ENCODE peak calls at places on chromosomes 3 and 15, in five cellular contexts. Z, C, H, W and P are unnamed samples.
A peak's percentile ranks its signal among the peaks of the same experiment; 100 is the strongest.

GRCh38 chr15:72751751-72752455 is 31.7 kb downstream of the ADPGK start:
- DNase-seq in Z (no peak), C (no peak), H (no peak), W (no peak), P (no peak)

GRCh38 chr3:63662500-63662899 is 10.0 kb downstream of the SNTN start:
- DNase-seq in Z (no peak), C (no peak), H (no peak), W (no peak), P (no peak)

GRCh38 chr15:59313703-59314332 is 58.9 kb downstream of the MYO1E start:
- DNase-seq in Z (peak; percentile 83), C (no peak), H (peak; percentile 80), W (no peak), P (no peak)

GRCh38 chr3:174363256-174363655 is 495.9 kb upstream of the NAALADL2 start:
- DNase-seq in Z (no peak), C (no peak), H (no peak), W (no peak), P (no peak)

GRCh38 chr3:186514296-186515002 is 29.7 kb downstream of the CRYGS start:
- DNase-seq in Z (no peak), C (no peak), H (no peak), W (no peak), P (no peak)

GRCh38 chr3:124149081-124149480 is 157.2 kb upstream of the ROPN1 start:
- DNase-seq in Z (no peak), C (no peak), H (no peak), W (no peak), P (no peak)

GRCh38 chr15:58770519-58770856 is 614 bp upstream of the MINDY2 start:
- DNase-seq in Z (no peak), C (no peak), H (no peak), W (no peak), P (no peak)

GRCh38 chr3:10926831-10927521 is 65.6 kb upstream of the SLC6A1 start:
- DNase-seq in Z (no peak), C (no peak), H (peak; percentile 51), W (no peak), P (no peak)

GRCh38 chr15:40297356-40297755 is 10.4 kb downstream of the PLCB2 start:
- DNase-seq in Z (no peak), C (no peak), H (peak; percentile 38), W (no peak), P (no peak)

GRCh38 chr15:29670945-29671307 is 151.3 kb downstream of the TJP1 start:
- DNase-seq in Z (no peak), C (no peak), H (no peak), W (no peak), P (no peak)

GRCh38 chr3:101081990-101082389 is 88.8 kb upstream of the ABI3BP start:
- DNase-seq in Z (no peak), C (no peak), H (no peak), W (no peak), P (no peak)

GRCh38 chr3:72694398-72694797 is 153.8 kb downstream of the SHQ1 start:
- DNase-seq in Z (no peak), C (no peak), H (no peak), W (no peak), P (no peak)

GRCh38 chr3:149271669-149272068 is 50.0 kb upstream of the CP start:
- DNase-seq in Z (no peak), C (no peak), H (no peak), W (no peak), P (no peak)

GRCh38 chr15:83971967-83972366 is 263.6 kb upstream of the GOLGA6L4 start:
- DNase-seq in Z (no peak), C (no peak), H (no peak), W (no peak), P (no peak)

GRCh38 chr15:101542306-101543025 is 53.0 kb upstream of the PCSK6 start:
- DNase-seq in Z (no peak), C (no peak), H (peak; percentile 89), W (no peak), P (no peak)

GRCh38 chr3:161557751-161558150 is 61.1 kb downstream of the OTOL1 start:
- DNase-seq in Z (no peak), C (no peak), H (no peak), W (no peak), P (no peak)

GRCh38 chr3:87410110-87410509 is 133.7 kb upstream of the POU1F1 start:
- DNase-seq in Z (no peak), C (no peak), H (no peak), W (no peak), P (no peak)

GRCh38 chr3:133162906-133163305 is 124.7 kb downstream of the TMEM108 start:
- DNase-seq in Z (no peak), C (no peak), H (no peak), W (no peak), P (no peak)

GRCh38 chr3:42608586-42608985 is 8.1 kb downstream of the NKTR start:
- DNase-seq in Z (no peak), C (no peak), H (no peak), W (no peak), P (no peak)

GRCh38 chr3:30686176-30686575 is 79.8 kb downstream of the TGFBR2 start:
- DNase-seq in Z (no peak), C (no peak), H (no peak), W (no peak), P (no peak)

GRCh38 chr3:94115482-94115881 is 52.6 kb downstream of the NSUN3 start:
- DNase-seq in Z (no peak), C (no peak), H (no peak), W (no peak), P (no peak)

GRCh38 chr3:165393458-165393857 is 197.3 kb upstream of the SLITRK3 start:
- DNase-seq in Z (no peak), C (no peak), H (no peak), W (no peak), P (no peak)

GRCh38 chr3:57951106-57951882 is 56.9 kb upstream of the FLNB start:
- DNase-seq in Z (peak; percentile 68), C (no peak), H (peak; percentile 24), W (no peak), P (peak; percentile 93)

GRCh38 chr15:101000271-101000681 is 81.1 kb downstream of the LRRK1 start:
- DNase-seq in Z (no peak), C (no peak), H (no peak), W (no peak), P (peak; percentile 42)

GRCh38 chr15:41810651-41811431 is 17.1 kb upstream of the JMJD7 start:
- DNase-seq in Z (no peak), C (no peak), H (no peak), W (no peak), P (no peak)

GRCh38 chr15:90675464-90675863 is 41.7 kb upstream of the BLM start:
- DNase-seq in Z (no peak), C (no peak), H (no peak), W (no peak), P (no peak)

GRCh38 chr3:119230071-119230470 is 10.6 kb downstream of the B4GALT4 start:
- DNase-seq in Z (no peak), C (no peak), H (no peak), W (no peak), P (no peak)

GRCh38 chr3:105876745-105877624 is 8.2 kb upstream of the CBLB start:
- DNase-seq in Z (no peak), C (peak; percentile 17), H (no peak), W (no peak), P (no peak)

GRCh38 chr3:13535905-13536304 is 13.0 kb upstream of the FBLN2 start:
- DNase-seq in Z (peak; percentile 39), C (no peak), H (peak; percentile 50), W (no peak), P (no peak)

GRCh38 chr15:83904107-83904720 is 250.3 kb downstream of the ADAMTSL3 start:
- DNase-seq in Z (no peak), C (no peak), H (no peak), W (no peak), P (no peak)

GRCh38 chr3:132343018-132343612 is 25.9 kb downstream of the ACP3 start:
- DNase-seq in Z (no peak), C (no peak), H (no peak), W (no peak), P (no peak)

GRCh38 chr3:174303911-174304541 is 555.1 kb upstream of the NAALADL2 start:
- DNase-seq in Z (no peak), C (no peak), H (no peak), W (no peak), P (no peak)

GRCh38 chr3:98782826-98783500 is 19.8 kb downstream of the ST3GAL6 start:
- DNase-seq in Z (no peak), C (no peak), H (no peak), W (no peak), P (no peak)

GRCh38 chr15:78767331-78767951 is 43.8 kb downstream of the ADAMTS7 start:
- DNase-seq in Z (peak; percentile 78), C (no peak), H (peak; percentile 66), W (no peak), P (no peak)

GRCh38 chr3:83034806-83035703 is 1273.6 kb upstream of the GBE1 start:
- DNase-seq in Z (peak; percentile 59), C (no peak), H (peak; percentile 67), W (no peak), P (no peak)

GRCh38 chr15:100768501-100768931 is 111.1 kb upstream of the ALDH1A3 start:
- DNase-seq in Z (no peak), C (no peak), H (no peak), W (no peak), P (peak; percentile 42)

GRCh38 chr15:57334257-57334656 is 42.0 kb upstream of the CGNL1 start:
- DNase-seq in Z (no peak), C (no peak), H (no peak), W (no peak), P (no peak)
- H3K27ac ChIP-seq in Z (peak overlapping the region; percentile 8), C (no peak overlapping the region), H (no peak overlapping the region), W (no peak overlapping the region), P (no peak overlapping the region)

GRCh38 chr3:67653425-67654098 is 850 bp downstream of the SUCLG2 start:
- DNase-seq in Z (no peak), C (no peak), H (no peak), W (no peak), P (no peak)
- H3K4me1 ChIP-seq in Z (peaks cover 14% of the 10 kb centered on the region), C (peaks cover 52% of the 10 kb centered on the region), H (peaks cover 22% of the 10 kb centered on the region), W (peaks cover 51% of the 10 kb centered on the region), P (no peaks in the 10 kb centered on the region)

GRCh38 chr3:127352612-127353011 is 64.8 kb upstream of the PRR20G start:
- DNase-seq in Z (no peak), C (no peak), H (no peak), W (no peak), P (no peak)
- H3K4me3 ChIP-seq in Z (no peak overlapping the region), C (no peak overlapping the region), H (no peak overlapping the region), W (no peak overlapping the region), P (no peak overlapping the region)

DNA sequence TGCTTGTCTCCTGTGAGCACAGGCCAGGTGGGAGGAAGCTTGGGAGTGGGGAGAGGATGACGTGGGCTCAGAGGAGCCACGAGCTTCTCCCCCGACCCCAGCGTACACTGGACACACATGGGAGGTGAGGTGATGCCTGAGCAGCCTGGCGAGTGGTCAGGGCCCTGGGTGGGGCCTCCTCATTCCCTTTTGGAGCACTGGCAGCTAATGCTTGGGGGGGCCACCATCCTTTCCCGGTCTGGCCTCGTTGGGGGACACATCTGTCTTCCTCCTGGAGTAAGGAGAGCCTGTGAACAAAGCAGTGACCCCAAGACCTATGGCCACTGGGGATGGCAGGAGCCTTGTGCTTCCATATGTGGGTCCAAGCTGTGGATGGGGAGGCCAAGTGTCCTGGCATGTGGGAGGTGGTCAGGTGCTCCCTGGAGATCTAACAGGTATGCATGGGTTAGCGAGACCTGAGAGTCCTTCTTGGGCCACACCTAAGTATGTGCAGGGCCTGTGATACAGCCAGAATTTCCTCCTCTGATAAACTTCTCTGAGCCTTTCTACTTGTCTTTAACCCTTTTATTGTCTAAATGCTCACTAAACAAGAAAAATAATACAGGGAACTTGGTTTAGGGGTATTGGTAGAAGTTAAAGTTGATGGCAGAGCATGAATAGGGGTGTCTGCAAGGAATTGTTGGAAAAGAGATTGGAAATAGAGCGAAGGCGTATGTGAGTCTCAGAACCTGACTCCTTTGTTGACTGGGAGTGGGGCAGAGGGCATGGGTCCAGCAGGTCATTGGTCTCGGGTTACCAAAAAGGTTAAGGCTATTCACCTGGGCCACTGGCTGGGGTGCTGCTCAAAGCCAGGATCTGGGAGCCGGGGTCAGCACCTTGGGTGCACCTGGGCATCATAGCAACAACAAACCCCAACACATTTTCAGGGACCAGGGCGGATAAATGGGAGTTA is 9.6 kb downstream of the KLF13 start:
- DNase-seq in Z (no peak), C (no peak), H (peak; percentile 70), W (no peak), P (no peak)
- H3K27ac ChIP-seq in Z (peak overlapping the region; percentile 85), C (peak overlapping the region; percentile 94), H (no peak overlapping the region), W (peak overlapping the region; percentile 63), P (peak overlapping the region; percentile 99)